ENCODE peak calls at places on chromosome 7, in ten cellular contexts. P is endothelial cell of umbilical vein, F is esophagus squamous epithelium, I is mesenchymal stem cell, Y is adrenal gland, B is breast epithelium, W is prostate gland, O is lung, E is pancreas, L is MM.1S. C is an unnamed sample.

GRCh38 chr7:74407958-74408357 is 45.7 kb upstream of the GTF2IRD1 start:
- DNase-seq in I (no peak), B (no peak), F (no peak), L (no peak), E (no peak), W (no peak), O (no peak), Y (no peak), P (no peak), C (no peak)

GRCh38 chr7:82609746-82610145 is 166.2 kb upstream of the CACNA2D1 start:
- DNase-seq in W (no peak), O (no peak), F (no peak), I (no peak), B (no peak), E (no peak), P (no peak), Y (no peak), L (no peak), C (no peak)

GRCh38 chr7:49852619-49853462 is 79.4 kb downstream of the VWC2 start:
- DNase-seq in Y (peak; percentile 35), L (peak; percentile 69), O (no peak), E (no peak), I (peak; percentile 9), F (no peak), B (no peak), W (peak; percentile 47), P (no peak), C (peak; percentile 5)

GRCh38 chr7:50397320-50397970 is 52.7 kb downstream of the FIGNL1 start:
- DNase-seq in P (no peak), Y (no peak), L (peak; percentile 11), O (no peak), F (no peak), I (no peak), W (no peak), B (no peak), E (no peak), C (no peak)

GRCh38 chr7:18350678-18351077 is 144.9 kb upstream of the HDAC9 start:
- DNase-seq in E (no peak), F (no peak), L (no peak), P (no peak), Y (no peak), O (no peak), B (no peak), I (no peak), W (no peak), C (no peak)

GRCh38 chr7:143131777-143132176 is at the start of gene PIP:
- DNase-seq in L (no peak), I (no peak), P (no peak), Y (no peak), F (no peak), E (no peak), W (peak; percentile 8), B (no peak), O (no peak), C (no peak)

GRCh38 chr7:128067983-128068382 is 36.7 kb upstream of the LRRC4 start:
- DNase-seq in Y (no peak), O (no peak), E (no peak), B (no peak), L (no peak), P (no peak), F (no peak), I (no peak), W (no peak), C (no peak)

GRCh38 chr7:17142831-17143541 is 155.5 kb upstream of the AHR start:
- DNase-seq in Y (no peak), F (no peak), W (no peak), L (no peak), O (no peak), P (peak; percentile 38), E (no peak), B (no peak), I (peak; percentile 22), C (no peak)

GRCh38 chr7:28055161-28055544 is 125.4 kb downstream of the JAZF1 start:
- DNase-seq in F (no peak), W (no peak), Y (no peak), P (no peak), L (no peak), I (peak; percentile 66), E (no peak), B (no peak), O (no peak), C (no peak)

GRCh38 chr7:149474309-149475120 is 13.7 kb upstream of the ZNF777 start:
- DNase-seq in O (no peak), W (no peak), B (no peak), L (no peak), I (no peak), Y (no peak), F (no peak), E (no peak), P (no peak), C (no peak)

GRCh38 chr7:1716263-1717094 is 46.4 kb downstream of the ELFN1 start:
- DNase-seq in B (no peak), L (no peak), F (no peak), P (no peak), W (no peak), E (no peak), I (peak; percentile 26), Y (no peak), O (no peak), C (no peak)

GRCh38 chr7:75957021-75957736 is 37.2 kb downstream of the TMEM120A start:
- DNase-seq in F (no peak), P (no peak), I (no peak), W (no peak), E (no peak), L (no peak), B (no peak), Y (no peak), O (peak; percentile 80), C (no peak)

GRCh38 chr7:104791065-104791464 is 222.9 kb upstream of the KMT2E start:
- DNase-seq in B (no peak), O (no peak), I (no peak), E (no peak), P (peak; percentile 91), L (no peak), F (no peak), W (peak; percentile 57), Y (no peak), C (no peak)

GRCh38 chr7:129550673-129551360 is 48.5 kb downstream of the SMKR1 start:
- DNase-seq in B (no peak), W (no peak), Y (no peak), I (no peak), F (no peak), L (no peak), O (no peak), P (no peak), E (no peak), C (no peak)

GRCh38 chr7:16647435-16647960 is 1.5 kb downstream of the BZW2 start:
- DNase-seq in W (no peak), E (no peak), B (no peak), F (no peak), L (no peak), Y (no peak), P (peak; percentile 10), O (no peak), I (no peak), C (no peak)

GRCh38 chr7:5289345-5289744 is 6.6 kb downstream of the SLC29A4 start:
- DNase-seq in E (no peak), P (no peak), L (no peak), W (no peak), O (no peak), F (no peak), I (no peak), Y (no peak), B (no peak), C (no peak)

GRCh38 chr7:101125989-101126650 is 784 bp upstream of the SERPINE1 start:
- DNase-seq in L (no peak), F (no peak), Y (peak; percentile 82), W (no peak), I (no peak), P (peak; percentile 94), B (no peak), O (peak; percentile 44), E (no peak), C (no peak)

DNA sequence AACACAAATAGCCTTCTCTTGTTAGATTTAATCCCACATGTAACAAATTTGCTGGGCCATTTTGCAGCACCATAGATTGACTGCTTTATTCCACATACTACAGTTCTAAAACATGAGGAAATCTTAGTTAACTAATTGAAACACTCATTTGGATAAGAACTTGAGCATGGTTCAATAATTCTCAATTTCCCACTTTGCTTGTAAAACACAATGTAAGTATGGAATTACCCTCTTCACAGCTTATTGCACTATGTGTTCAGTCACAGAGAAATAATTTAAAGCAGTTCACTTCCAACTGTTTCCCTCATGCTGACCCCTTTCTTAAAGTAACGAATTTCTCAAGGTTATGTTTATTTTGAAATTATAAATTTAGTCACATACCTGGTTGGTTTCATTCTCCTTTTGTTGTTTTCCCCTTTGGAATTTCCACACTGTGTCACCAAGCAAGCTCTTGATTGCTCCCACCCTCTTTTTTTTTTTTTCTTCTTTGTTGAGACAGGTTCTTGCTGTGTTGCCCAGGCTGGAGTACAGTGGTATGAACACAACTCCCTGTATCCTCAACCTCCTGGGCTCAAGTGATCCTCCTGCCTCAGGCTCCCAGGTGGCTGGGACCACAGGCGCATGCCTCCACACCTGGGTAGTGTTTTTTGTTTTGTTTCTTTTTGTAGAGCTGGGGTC is 425.4 kb downstream of the EXOC4 start:
- DNase-seq in P (no peak), W (no peak), E (no peak), O (no peak), B (no peak), L (no peak), Y (no peak), I (no peak), F (no peak), C (no peak)
- H3K27me3 ChIP-seq in P (no peaks in the 10 kb centered on the region), W (no peaks in the 10 kb centered on the region), E (no peaks in the 10 kb centered on the region), O (no peaks in the 10 kb centered on the region), B (no peaks in the 10 kb centered on the region), L (no peaks in the 10 kb centered on the region), Y (no peaks in the 10 kb centered on the region), I (no peaks in the 10 kb centered on the region), F (no peaks in the 10 kb centered on the region), C (no peaks in the 10 kb centered on the region)

GRCh38 chr7:139776486-139777303 is 1.1 kb downstream of the HIPK2 start:
- DNase-seq in W (peak; percentile 41), O (no peak), P (peak; percentile 70), F (no peak), I (peak; percentile 69), Y (no peak), E (peak; percentile 65), L (peak; percentile 74), B (no peak), C (peak; percentile 52)
- H3K27me3 ChIP-seq in W (no peaks in the 10 kb centered on the region), O (no peaks in the 10 kb centered on the region), P (no peaks in the 10 kb centered on the region), F (no peaks in the 10 kb centered on the region), I (no peaks in the 10 kb centered on the region), Y (no peaks in the 10 kb centered on the region), E (no peaks in the 10 kb centered on the region), L (no peaks in the 10 kb centered on the region), B (no peaks in the 10 kb centered on the region), C (no peaks in the 10 kb centered on the region)

GRCh38 chr7:137844690-137845425 is 1.9 kb downstream of the DGKI start:
- DNase-seq in Y (no peak), P (no peak), I (no peak), F (no peak), B (no peak), O (no peak), E (no peak), W (no peak), L (no peak), C (no peak)
- H3K27me3 ChIP-seq in Y (no peaks in the 10 kb centered on the region), P (peaks cover 34% of the 10 kb centered on the region), I (peaks cover 15% of the 10 kb centered on the region), F (peaks cover 57% of the 10 kb centered on the region), B (peaks cover 30% of the 10 kb centered on the region), O (no peaks in the 10 kb centered on the region), E (no peaks in the 10 kb centered on the region), W (no peaks in the 10 kb centered on the region), L (no peaks in the 10 kb centered on the region), C (no peaks in the 10 kb centered on the region)

DNA sequence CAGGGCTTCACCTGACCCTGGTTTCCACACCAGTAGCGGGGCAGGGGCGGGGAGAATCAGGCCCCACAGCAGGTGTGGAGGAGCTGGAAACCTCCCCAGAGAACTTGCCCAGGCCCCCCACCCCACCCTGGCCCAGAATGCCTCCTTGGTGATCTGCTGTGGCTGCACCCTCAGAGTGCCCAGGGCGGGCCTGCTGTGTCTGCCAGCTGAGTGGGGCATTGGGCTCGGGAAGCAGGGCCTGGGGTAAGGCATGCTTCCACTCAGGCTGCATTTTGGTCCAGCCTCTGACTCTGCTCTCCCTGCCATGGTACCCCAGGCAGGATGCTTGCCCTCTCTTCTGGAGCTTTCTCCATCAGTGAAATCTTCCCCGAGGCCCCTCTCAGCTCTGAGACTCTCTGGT is 1.1 kb upstream of the CRHR2 start:
- DNase-seq in W (no peak), L (no peak), B (no peak), F (no peak), E (no peak), Y (no peak), P (no peak), I (no peak), O (no peak), C (no peak)
- H3K27me3 ChIP-seq in W (peaks cover 12% of the 10 kb centered on the region), L (no peaks in the 10 kb centered on the region), B (peaks cover 53% of the 10 kb centered on the region), F (peaks cover 72% of the 10 kb centered on the region), E (no peaks in the 10 kb centered on the region), Y (peaks cover 17% of the 10 kb centered on the region), P (peaks cover 61% of the 10 kb centered on the region), I (peaks cover 85% of the 10 kb centered on the region), O (no peaks in the 10 kb centered on the region), C (peaks cover 10% of the 10 kb centered on the region)